ENCODE peak calls at places on chromosomes 7 and 10, in four cellular contexts. F, Q, N and O are unnamed samples.

GRCh38 chr7:110541962-110542361 is 549.0 kb upstream of the LRRN3 start:
- DNase-seq in Q (no peak), F (no peak), N (no peak), O (no peak)

GRCh38 chr10:31000071-31000787 is 31.4 kb downstream of the ZNF438 start:
- DNase-seq in Q (no peak), N (no peak), F (no peak), O (no peak)

GRCh38 chr7:19353158-19353557 is 207.9 kb upstream of the FERD3L start:
- DNase-seq in N (no peak), Q (no peak), F (no peak), O (no peak)

GRCh38 chr7:152882576-152883310 is 123.2 kb downstream of the ACTR3B start:
- DNase-seq in N (no peak), F (no peak), Q (no peak), O (no peak)

GRCh38 chr7:107224858-107225257 is 56.1 kb downstream of the HBP1 start:
- DNase-seq in F (no peak), N (no peak), Q (no peak), O (no peak)

GRCh38 chr7:106358103-106358663 is 73.4 kb upstream of the NAMPT start:
- DNase-seq in Q (peak), F (no peak), N (no peak), O (no peak)

GRCh38 chr10:30476511-30476910 is 42.5 kb downstream of the MAP3K8 start:
- DNase-seq in F (no peak), Q (no peak), N (no peak), O (no peak)

GRCh38 chr10:88544140-88544870 is 38.8 kb downstream of the RNLS start:
- DNase-seq in F (no peak), N (no peak), Q (no peak), O (no peak)

GRCh38 chr7:100071018-100071723 is 10.4 kb downstream of the ZNF3 start:
- DNase-seq in F (no peak), Q (no peak), N (no peak), O (no peak)

GRCh38 chr10:124177180-124177518 is 83.8 kb upstream of the CHST15 start:
- DNase-seq in Q (no peak), N (no peak), F (no peak), O (no peak)

GRCh38 chr10:4867520-4868356 is 41.7 kb downstream of the AKR1E2 start:
- DNase-seq in Q (peak), N (no peak), F (no peak), O (no peak)

GRCh38 chr10:18195060-18195799 is 55.0 kb downstream of the CACNB2 start:
- DNase-seq in N (no peak), F (no peak), Q (no peak), O (no peak)

GRCh38 chr10:79126351-79126750 is 57.6 kb downstream of the ZMIZ1 start:
- DNase-seq in Q (no peak), N (no peak), F (no peak), O (no peak)

GRCh38 chr7:151745090-151745638 is 131.8 kb downstream of the PRKAG2 start:
- DNase-seq in N (peak), Q (peak), F (peak), O (peak)
- TF ChIP-seq CTCF in N (peak), Q (peak), F (peak), O (no peak)

GRCh38 chr10:126147866-126148578 is 240.3 kb downstream of the ADAM12 start:
- DNase-seq in F (no peak), Q (peak), N (no peak), O (no peak)
- H3K4me3 ChIP-seq in F (no peak), Q (no peak), N (no peak), O (no peak)

GRCh38 chr7:42123716-42124115 is 113.3 kb downstream of the GLI3 start:
- DNase-seq in Q (no peak), F (no peak), N (no peak), O (no peak)

GRCh38 chr7:42126475-42127231 is 110.4 kb downstream of the GLI3 start:
- DNase-seq in Q (no peak), N (no peak), F (no peak), O (no peak)

GRCh38 chr7:42125321-42125720 is 111.7 kb downstream of the GLI3 start:
- DNase-seq in F (no peak), N (no peak), Q (no peak), O (no peak)

GRCh38 chr7:42127232-42127622 is 109.8 kb downstream of the GLI3 start:
- DNase-seq in F (no peak), N (no peak), Q (no peak), O (no peak)

DNA sequence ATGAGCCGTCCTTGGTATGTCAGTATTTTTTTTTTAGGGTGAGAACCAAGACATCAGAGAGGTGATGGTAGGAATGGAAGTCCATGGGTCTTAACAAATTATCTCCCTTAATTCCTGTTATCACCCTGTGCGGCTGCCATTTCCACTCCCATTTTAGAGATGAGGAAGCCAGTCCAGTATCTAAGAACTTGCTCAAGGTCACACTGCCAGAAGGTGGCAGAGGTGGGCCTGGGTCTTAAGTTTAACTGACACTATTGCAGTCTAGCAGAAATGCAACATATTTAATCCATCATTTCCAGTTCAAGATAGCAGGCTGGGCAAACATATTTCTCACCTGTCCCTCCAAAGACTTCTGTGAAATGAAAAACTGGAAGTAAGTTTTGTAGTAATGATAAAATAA is 108.3 kb downstream of the GLI3 start:
- DNase-seq in F (no peak), N (no peak), Q (peak), O (no peak)
- TF ChIP-seq CTCF in F (no peak), N (no peak), Q (peak), O (no peak)

GRCh38 chr10:48299066-48299465 is 7.4 kb upstream of the MAPK8 start:
- DNase-seq in N (no peak), Q (no peak), F (no peak), O (no peak)

GRCh38 chr10:48300556-48300955 is 5.9 kb upstream of the MAPK8 start:
- DNase-seq in N (no peak), Q (no peak), F (no peak), O (no peak)

GRCh38 chr10:48292616-48293015 is 13.9 kb upstream of the MAPK8 start:
- DNase-seq in N (no peak), Q (no peak), F (no peak), O (no peak)

GRCh38 chr10:48294431-48294830 is 12.0 kb upstream of the MAPK8 start:
- DNase-seq in N (no peak), Q (no peak), F (no peak), O (no peak)

DNA sequence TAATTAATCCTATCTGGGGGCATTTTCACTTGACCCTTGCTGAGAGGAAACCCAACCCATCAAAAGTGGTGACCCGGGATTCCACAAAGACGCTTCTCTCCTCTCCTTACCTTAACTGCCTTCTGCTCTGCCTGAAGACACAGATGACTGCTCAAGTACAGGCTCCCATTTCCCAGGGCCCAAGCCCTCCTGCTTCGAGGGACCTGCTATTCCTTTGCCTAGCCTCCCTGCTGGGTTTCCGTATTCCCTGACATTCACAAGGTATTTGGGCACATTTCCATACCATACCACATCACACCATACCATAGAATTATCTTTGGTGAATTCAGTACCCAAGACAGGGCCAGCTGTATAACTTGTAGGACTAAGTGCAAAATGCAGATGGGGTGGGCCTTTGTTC is 9.8 kb upstream of the MAPK8 start:
- DNase-seq in F (no peak), N (no peak), Q (no peak), O (no peak)
- H3K4me3 ChIP-seq in F (no peak), N (no peak), Q (no peak), O (no peak)

GRCh38 chr10:133276435-133277201 is at the start of gene ADAM8:
- DNase-seq in F (no peak), N (no peak), Q (no peak), O (no peak)

GRCh38 chr10:133276100-133276434 is 601 bp downstream of the ADAM8 start:
- DNase-seq in F (no peak), Q (no peak), N (no peak), O (no peak)

GRCh38 chr10:133275683-133276092 is 980 bp downstream of the ADAM8 start:
- DNase-seq in F (no peak), N (no peak), Q (no peak), O (no peak)

GRCh38 chr10:133273534-133274143 is 3.0 kb downstream of the ADAM8 start:
- DNase-seq in N (no peak), F (no peak), Q (no peak), O (no peak)

DNA sequence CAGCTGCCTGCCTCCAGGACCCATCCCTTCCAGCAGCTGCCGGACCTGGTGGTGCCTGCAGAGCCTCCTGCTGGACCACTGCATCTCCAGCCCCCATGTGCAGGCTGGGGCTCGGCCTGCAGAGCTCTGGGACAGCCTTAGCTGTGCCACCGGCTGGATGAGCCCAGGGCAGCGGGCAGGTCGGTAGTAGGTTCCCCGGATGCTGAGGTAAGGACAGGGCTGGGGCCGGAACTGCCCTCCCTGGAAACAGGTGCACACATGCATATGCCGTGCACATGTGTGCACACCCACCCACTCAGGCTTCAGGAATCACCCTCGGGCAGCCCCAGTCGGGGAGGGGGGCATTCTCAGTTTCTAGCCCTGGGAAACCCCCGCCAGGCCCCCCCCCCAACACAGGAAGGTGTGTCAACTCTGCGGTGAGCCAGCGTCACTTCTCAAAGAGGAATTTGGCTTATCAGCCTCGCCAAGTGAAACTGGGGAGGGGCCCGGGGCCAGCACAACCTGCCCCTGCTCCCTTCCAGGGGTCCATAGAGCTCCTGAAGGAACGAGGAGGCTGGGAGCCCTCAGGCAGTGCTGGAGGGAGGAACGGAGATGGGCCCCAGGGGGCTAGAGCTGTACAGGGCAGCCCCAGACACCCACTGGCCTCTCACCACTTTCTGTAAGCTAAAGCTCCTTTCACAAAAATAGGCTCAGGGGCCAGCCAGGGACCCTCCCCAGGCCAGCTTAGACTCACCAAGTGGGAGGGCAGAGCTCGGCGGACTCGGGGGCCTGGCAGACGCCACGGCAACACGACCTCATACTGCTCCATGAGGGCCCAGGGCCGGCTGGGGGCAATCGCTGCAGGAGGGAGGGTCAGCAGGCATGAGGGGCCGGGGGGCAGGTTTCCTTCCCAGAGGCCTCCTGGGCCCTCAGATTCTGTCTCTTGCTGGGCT is 1.7 kb downstream of the ADAM8 start:
- DNase-seq in Q (no peak), F (no peak), N (no peak), O (no peak)
- TF ChIP-seq CTCF in Q (peak), F (no peak), N (no peak), O (no peak)

GRCh38 chr7:91314591-91315323 is 50.5 kb downstream of the FZD1 start:
- DNase-seq in F (no peak), N (no peak), Q (no peak), O (no peak)

GRCh38 chr7:91307467-91307866 is 43.2 kb downstream of the FZD1 start:
- DNase-seq in F (no peak), N (no peak), Q (no peak), O (no peak)

GRCh38 chr7:91313113-91313512 is 48.9 kb downstream of the FZD1 start:
- DNase-seq in Q (no peak), F (no peak), N (no peak), O (no peak)

GRCh38 chr7:91311844-91312243 is 47.6 kb downstream of the FZD1 start:
- DNase-seq in N (no peak), F (no peak), Q (no peak), O (no peak)

GRCh38 chr7:91310829-91311460 is 46.7 kb downstream of the FZD1 start:
- DNase-seq in Q (peak), N (peak), F (no peak), O (no peak)
- H3K4me3 ChIP-seq in Q (no peak), N (no peak), F (no peak), O (no peak)

GRCh38 chr10:118873738-118874105 is 119.0 kb upstream of the CACUL1 start:
- DNase-seq in Q (no peak), F (no peak), N (no peak), O (no peak)

GRCh38 chr10:118871244-118871865 is 116.6 kb upstream of the CACUL1 start:
- DNase-seq in N (no peak), Q (no peak), F (no peak), O (no peak)

GRCh38 chr10:118874171-118874570 is 119.4 kb upstream of the CACUL1 start:
- DNase-seq in Q (no peak), N (no peak), F (no peak), O (no peak)

GRCh38 chr10:118873080-118873737 is 118.4 kb upstream of the CACUL1 start:
- DNase-seq in N (no peak), Q (peak), F (no peak), O (no peak)

DNA sequence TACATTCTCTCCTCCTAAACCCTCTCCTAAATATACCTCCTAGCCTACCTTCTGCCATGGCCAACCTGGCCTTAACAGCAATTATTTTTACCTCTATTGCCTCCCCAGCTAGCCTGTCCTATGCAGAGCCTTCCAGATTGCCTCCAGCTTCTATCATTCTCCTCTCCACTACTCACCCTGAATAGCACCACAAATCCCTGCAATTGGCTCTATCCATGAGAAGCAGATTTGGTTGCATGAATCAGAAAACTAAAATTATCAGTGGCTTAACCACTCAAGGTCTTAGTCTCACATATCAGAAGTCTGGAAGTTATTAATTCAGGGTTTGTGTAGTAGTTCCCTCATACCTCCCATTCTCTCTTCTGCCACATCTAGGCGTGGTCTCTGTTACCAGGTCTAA is 120.3 kb upstream of the CACUL1 start:
- DNase-seq in Q (no peak), F (no peak), N (no peak), O (no peak)
- TF ChIP-seq CTCF in Q (no peak), F (no peak), N (no peak), O (no peak)